ENCODE peak calls at places on chromosomes 4 and X, in four cellular contexts. V is astrocyte of the hippocampus, A is neuronal stem cell, E is smooth muscle cell of the brain vasculature. D is an unnamed sample.

GRCh38 chr4:153785830-153786721 is 2.8 kb downstream of the SFRP2 start:
- DNase-seq in A (no peak), V (peak; percentile 59), E (no peak), D (no peak)

GRCh38 chr4:3615386-3616286 is 83.4 kb upstream of the LRPAP1 start:
- DNase-seq in E (no peak), A (no peak), V (no peak), D (no peak)

GRCh38 chr4:5955201-5955821 is 62.4 kb upstream of the CRMP1 start:
- DNase-seq in A (no peak), E (no peak), V (peak; percentile 21), D (no peak)

GRCh38 chrX:25277574-25277973 is 261.8 kb upstream of the ARX start:
- DNase-seq in A (peak; percentile 0), V (peak; percentile 8), E (no peak), D (no peak)

GRCh38 chr4:112145820-112146813 is 863 bp downstream of the FAM241A start:
- DNase-seq in E (no peak), A (peak; percentile 37), V (peak; percentile 64), D (peak; percentile 26)

GRCh38 chrX:2710496-2710895 is 19.4 kb downstream of the CD99 start:
- DNase-seq in V (peak; percentile 38), E (no peak), A (no peak), D (no peak)

GRCh38 chr4:146472404-146472803 is 49.3 kb downstream of the SLC10A7 start:
- DNase-seq in A (no peak), E (no peak), V (no peak), D (no peak)

GRCh38 chr4:144296941-144297340 is 156.4 kb upstream of the GYPA start:
- DNase-seq in E (no peak), A (no peak), V (no peak), D (no peak)

GRCh38 chrX:41711021-41711667 is 12.8 kb upstream of the GPR82 start:
- DNase-seq in A (no peak), E (no peak), V (no peak), D (no peak)

GRCh38 chr4:169612869-169613859 is 781 bp upstream of the NEK1 start:
- DNase-seq in V (peak; percentile 87), E (no peak), A (peak; percentile 61), D (peak; percentile 48)

GRCh38 chrX:119757646-119757978 is 776 bp upstream of the SOWAHD start:
- DNase-seq in A (no peak), E (no peak), V (no peak), D (no peak)

GRCh38 chrX:13110427-13111324 is 66.3 kb upstream of the FAM9C start:
- DNase-seq in V (peak; percentile 74), A (no peak), E (no peak), D (peak; percentile 82)

GRCh38 chr4:147076179-147076578 is 130.5 kb upstream of the TTC29 start:
- DNase-seq in A (no peak), E (no peak), V (no peak), D (no peak)

GRCh38 chr4:188551156-188551555 is 411.9 kb downstream of the TRIML1 start:
- DNase-seq in E (no peak), A (no peak), V (peak; percentile 62), D (no peak)

GRCh38 chrX:131227608-131228007 is 61.5 kb downstream of the IGSF1 start:
- DNase-seq in A (no peak), E (no peak), V (no peak), D (no peak)

GRCh38 chrX:9995855-9996339 is 28.7 kb downstream of the CLDN34 start:
- DNase-seq in E (peak; percentile 33), A (no peak), V (peak; percentile 82), D (peak; percentile 48)

GRCh38 chrX:32153586-32153985 is 1057.8 kb downstream of the DMD start:
- DNase-seq in V (no peak), E (no peak), A (no peak), D (no peak)

GRCh38 chr4:59818656-59819055 is 1381.5 kb upstream of the ADGRL3 start:
- DNase-seq in A (no peak), V (peak; percentile 35), E (no peak), D (peak; percentile 19)

GRCh38 chr4:126172126-126172525 is 857.4 kb downstream of the FAT4 start:
- DNase-seq in A (no peak), V (no peak), E (no peak), D (no peak)

GRCh38 chrX:23554304-23554703 is 113.0 kb upstream of the PRDX4 start:
- DNase-seq in E (peak; percentile 6), V (peak; percentile 50), A (peak; percentile 11), D (no peak)

GRCh38 chr4:90580271-90580825 is 453.2 kb downstream of the CCSER1 start:
- DNase-seq in V (no peak), E (no peak), A (no peak), D (no peak)

GRCh38 chrX:108332281-108332680 is 105.9 kb downstream of the COL4A6 start:
- DNase-seq in A (no peak), E (no peak), V (no peak), D (no peak)

GRCh38 chr4:153971878-153972277 is 183.0 kb upstream of the SFRP2 start:
- DNase-seq in A (no peak), V (no peak), E (no peak), D (no peak)

GRCh38 chrX:154020500-154021115 is 906 bp upstream of the IRAK1 start:
- DNase-seq in A (no peak), E (no peak), V (no peak), D (no peak)

GRCh38 chr4:53365121-53365485 is 758 bp downstream of the SCFD2 start:
- DNase-seq in A (no peak), E (no peak), V (peak; percentile 34), D (no peak)

GRCh38 chrX:40106677-40107290 is 9.0 kb upstream of the BCOR start:
- DNase-seq in A (no peak), V (no peak), E (no peak), D (no peak)

GRCh38 chr4:5024673-5025072 is 5.4 kb upstream of the CYTL1 start:
- DNase-seq in E (no peak), V (no peak), A (no peak), D (no peak)

GRCh38 chrX:65596270-65596669 is 61.7 kb upstream of the LAS1L start:
- DNase-seq in E (no peak), A (no peak), V (peak; percentile 59), D (peak; percentile 9)